ENCODE peak calls at places on chromosomes 12 and 14, in seven cellular contexts. Q, B, K, O, N, A and E are unnamed samples.

GRCh38 chr14:59918824-59919581 is 941 bp upstream of the LRRC9 start:
- DNase-seq in O (no peak), Q (no peak), B (no peak), K (no peak), N (peak), A (no peak), E (no peak)

GRCh38 chr12:66497000-66497897 is 181.6 kb downstream of the GRIP1 start:
- DNase-seq in B (no peak), K (no peak), O (no peak), Q (no peak), A (no peak), N (no peak), E (no peak)

GRCh38 chr14:36605506-36605857 is 23.1 kb upstream of the NKX2-8 start:
- DNase-seq in K (no peak), A (peak), B (no peak), N (no peak), O (no peak), Q (no peak), E (no peak)

GRCh38 chr12:107225626-107226025 is 132.3 kb upstream of the CRY1 start:
- DNase-seq in K (peak), B (no peak), N (no peak), A (no peak), Q (no peak), O (no peak), E (peak)

GRCh38 chr12:15322164-15323054 is at the start of gene PTPRO:
- DNase-seq in N (peak), A (peak), K (peak), Q (no peak), B (no peak), O (no peak), E (no peak)

GRCh38 chr14:20662968-20663731 is 21.2 kb upstream of the RNASE4 start:
- DNase-seq in B (peak), N (no peak), Q (no peak), A (peak), O (peak), K (peak), E (no peak)

GRCh38 chr14:99513183-99513694 is 32.0 kb downstream of the CCNK start:
- DNase-seq in O (no peak), K (no peak), A (no peak), N (no peak), B (peak), Q (no peak), E (no peak)

GRCh38 chr14:61568572-61569011 is 126.7 kb upstream of the HIF1A start:
- DNase-seq in N (peak), K (no peak), O (no peak), A (no peak), Q (no peak), B (no peak), E (no peak)

GRCh38 chr12:46373303-46374182 is 970 bp upstream of the SLC38A2 start:
- DNase-seq in O (peak), K (peak), N (peak), A (peak), Q (no peak), B (peak), E (no peak)

GRCh38 chr12:26936559-26937442 is 980 bp downstream of the INTS13 start:
- DNase-seq in O (no peak), Q (no peak), B (no peak), N (no peak), K (no peak), A (no peak), E (no peak)

GRCh38 chr12:105449406-105449805 is 118.9 kb downstream of the C12orf75 start:
- DNase-seq in K (no peak), A (no peak), Q (no peak), O (no peak), N (no peak), B (no peak), E (no peak)

GRCh38 chr12:84542289-84542688 is 370.3 kb downstream of the SLC6A15 start:
- DNase-seq in K (no peak), O (no peak), Q (peak), B (no peak), A (no peak), N (no peak), E (no peak)

GRCh38 chr12:94839347-94839746 is 164.2 kb downstream of the NDUFA12 start:
- DNase-seq in K (no peak), Q (no peak), O (no peak), B (no peak), A (no peak), N (no peak), E (no peak)

GRCh38 chr14:69010632-69011031 is 31.5 kb upstream of the ACTN1 start:
- DNase-seq in K (no peak), O (peak), A (no peak), Q (no peak), N (no peak), B (no peak), E (no peak)

GRCh38 chr14:91464615-91465205 is 45.4 kb downstream of the PPP4R3A start:
- DNase-seq in K (no peak), A (no peak), N (no peak), Q (no peak), O (no peak), B (no peak), E (no peak)

GRCh38 chr12:24039113-24039525 is 89.6 kb upstream of the SOX5 start:
- DNase-seq in B (no peak), K (peak), Q (peak), N (no peak), O (no peak), A (no peak), E (no peak)

GRCh38 chr14:68176687-68177086 is 357.1 kb downstream of the RAD51B start:
- DNase-seq in O (no peak), N (no peak), A (no peak), Q (no peak), B (no peak), K (no peak), E (no peak)